ENCODE peak calls at places on chromosomes 16 and 17, in four cellular contexts. R is mesendoderm, N is H1, P is IMR-90. U is an unnamed sample. For H3K4me1, the result is how much of the 10 kb centered on the place peaks cover.

GRCh38 chr17:35892091-35892637 is 12.0 kb upstream of the CCL5 start:
- DNase-seq in N (no peak), P (peak), R (no peak), U (no peak)

GRCh38 chr17:55704412-55704811 is 18.3 kb downstream of the TMEM100 start:
- DNase-seq in P (no peak), R (no peak), N (no peak), U (no peak)

GRCh38 chr16:84421938-84422220 is 53.5 kb downstream of the ATP2C2 start:
- DNase-seq in P (no peak), R (no peak), N (no peak), U (no peak)

GRCh38 chr17:9240659-9241370 is 219.5 kb downstream of the NTN1 start:
- DNase-seq in P (peak), N (peak), R (peak), U (no peak)

GRCh38 chr16:47143329-47143676 is 442 bp downstream of the NETO2 start:
- DNase-seq in N (no peak), P (peak), R (peak), U (peak)

GRCh38 chr16:48279199-48279598 is 31.9 kb upstream of the ABCC11 start:
- DNase-seq in N (no peak), R (peak), P (no peak), U (no peak)

GRCh38 chr16:50598256-50598894 is 50.2 kb downstream of the NKD1 start:
- DNase-seq in R (no peak), N (no peak), P (no peak), U (no peak)

GRCh38 chr17:38922538-38923291 is 2.7 kb upstream of the LASP1NB start:
- DNase-seq in N (no peak), P (peak), R (peak), U (peak)

GRCh38 chr17:74541176-74542111 is 4.5 kb downstream of the CD300C start:
- DNase-seq in R (no peak), P (no peak), N (no peak), U (no peak)

GRCh38 chr17:35795007-35795870 is at the start of gene MMP28:
- DNase-seq in P (no peak), R (no peak), N (no peak), U (peak)

GRCh38 chr17:77002103-77003045 is 134.2 kb downstream of the MGAT5B start:
- DNase-seq in P (peak), N (peak), R (peak), U (peak)

GRCh38 chr16:1371054-1371978 is 19.6 kb downstream of the GNPTG start:
- DNase-seq in N (no peak), R (no peak), P (no peak), U (no peak)

GRCh38 chr17:32341141-32341856 is 674 bp downstream of the C17orf75 start:
- DNase-seq in P (no peak), N (no peak), R (peak), U (no peak)

GRCh38 chr16:78102122-78102660 is 2.7 kb downstream of the WWOX start:
- DNase-seq in R (no peak), N (no peak), P (no peak), U (no peak)

GRCh38 chr16:89090182-89090630 is 3.4 kb upstream of the ACSF3 start:
- DNase-seq in R (no peak), N (no peak), P (no peak), U (no peak)

GRCh38 chr16:27759301-27759871 is 209.4 kb downstream of the KATNIP start:
- DNase-seq in R (peak), N (no peak), P (peak), U (no peak)

GRCh38 chr17:11285946-11286345 is 44.9 kb downstream of the SHISA6 start:
- DNase-seq in N (no peak), P (no peak), R (no peak), U (no peak)

GRCh38 chr16:72124761-72125634 is 31.4 kb downstream of the DHX38 start:
- DNase-seq in N (peak), R (peak), P (peak), U (peak)

GRCh38 chr17:7561589-7562207 is at the start of gene SENP3:
- DNase-seq in P (peak), N (no peak), R (peak), U (peak)

GRCh38 chr16:23367564-23367963 is 65.5 kb downstream of the SCNN1B start:
- DNase-seq in N (no peak), R (no peak), P (no peak), U (no peak)

GRCh38 chr16:81730090-81731051 is 48.7 kb upstream of the PLCG2 start:
- DNase-seq in P (peak), N (peak), R (peak), U (peak)

GRCh38 chr16:82882982-82883863 is 256.5 kb downstream of the CDH13 start:
- DNase-seq in N (no peak), P (no peak), R (peak), U (no peak)

GRCh38 chr16:14672403-14672971 is 21.6 kb downstream of the PLA2G10 start:
- DNase-seq in P (no peak), R (no peak), N (no peak), U (no peak)

GRCh38 chr16:85004587-85005205 is 6.6 kb downstream of the ZDHHC7 start:
- DNase-seq in N (no peak), R (peak), P (peak), U (no peak)

GRCh38 chr16:22225060-22225459 is 19.0 kb downstream of the EEF2K start:
- DNase-seq in N (peak), P (no peak), R (no peak), U (no peak)

GRCh38 chr17:65633988-65634387 is 72.5 kb upstream of the AXIN2 start:
- DNase-seq in P (no peak), N (no peak), R (no peak), U (no peak)

GRCh38 chr17:74270333-74270732 is 3.7 kb upstream of the DNAI2 start:
- DNase-seq in P (no peak), R (no peak), N (no peak), U (no peak)

GRCh38 chr16:47970291-47970931 is 185.4 kb downstream of the ABCC12 start:
- DNase-seq in N (no peak), P (peak), R (peak), U (peak)

GRCh38 chr16:11462861-11463260 is 117.6 kb downstream of the RMI2 start:
- DNase-seq in R (no peak), P (no peak), N (no peak), U (no peak)

GRCh38 chr16:48101069-48101674 is 54.6 kb downstream of the ABCC12 start:
- DNase-seq in R (no peak), N (no peak), P (no peak), U (no peak)

GRCh38 chr17:82959242-82959930 is 119.6 kb upstream of the ZNF750 start:
- DNase-seq in R (no peak), P (no peak), N (no peak), U (no peak)

GRCh38 chr17:59357929-59358328 is 26.5 kb downstream of the YPEL2 start:
- DNase-seq in N (no peak), P (peak), R (no peak), U (no peak)

GRCh38 chr16:72457243-72457925 is 285.4 kb upstream of the PMFBP1 start:
- DNase-seq in P (no peak), N (no peak), R (no peak), U (no peak)

GRCh38 chr17:8855477-8856204 is 11.8 kb downstream of the PIK3R6 start:
- DNase-seq in R (no peak), N (no peak), P (no peak), U (no peak)

GRCh38 chr17:35241520-35241919 is 1.4 kb upstream of the SLFN5 start:
- DNase-seq in P (no peak), R (peak), N (no peak), U (no peak)

DNA sequence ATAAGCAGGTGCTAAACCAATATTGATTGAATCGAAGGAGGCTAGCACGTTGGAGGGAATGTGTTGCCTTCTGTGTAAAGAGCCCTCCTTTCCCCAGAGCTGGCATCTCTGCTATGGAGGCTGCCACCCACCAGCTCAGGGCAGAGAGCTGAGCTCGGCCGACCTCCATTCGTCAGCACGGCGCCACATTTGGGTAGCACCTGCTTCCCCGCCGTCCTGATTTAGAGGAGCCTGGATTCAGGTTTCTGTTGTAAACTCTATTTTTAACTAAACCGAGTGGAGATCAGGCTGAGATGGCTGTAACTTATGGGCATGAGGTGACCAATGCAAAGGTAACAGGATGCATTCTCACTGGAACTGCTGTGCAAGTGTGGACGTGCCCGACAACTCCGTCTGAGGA is 172.5 kb downstream of the CCDC182 start:
- DNase-seq in R (no peak), N (no peak), P (no peak), U (no peak)
- H3K4me1 ChIP-seq in R (under half), N (under half), P (under half), U (under half)

GRCh38 chr17:3886776-3887175 is 6.1 kb downstream of the CAMKK1 start:
- DNase-seq in P (no peak), R (no peak), N (no peak), U (no peak)

GRCh38 chr17:3888343-3889171 is 4.3 kb downstream of the CAMKK1 start:
- DNase-seq in R (peak), P (peak), N (no peak), U (no peak)

GRCh38 chr17:3885970-3886369 is 6.9 kb downstream of the CAMKK1 start:
- DNase-seq in P (peak), R (peak), N (no peak), U (no peak)

GRCh38 chr17:3887811-3888210 is 5.0 kb downstream of the CAMKK1 start:
- DNase-seq in R (peak), P (no peak), N (no peak), U (no peak)

DNA sequence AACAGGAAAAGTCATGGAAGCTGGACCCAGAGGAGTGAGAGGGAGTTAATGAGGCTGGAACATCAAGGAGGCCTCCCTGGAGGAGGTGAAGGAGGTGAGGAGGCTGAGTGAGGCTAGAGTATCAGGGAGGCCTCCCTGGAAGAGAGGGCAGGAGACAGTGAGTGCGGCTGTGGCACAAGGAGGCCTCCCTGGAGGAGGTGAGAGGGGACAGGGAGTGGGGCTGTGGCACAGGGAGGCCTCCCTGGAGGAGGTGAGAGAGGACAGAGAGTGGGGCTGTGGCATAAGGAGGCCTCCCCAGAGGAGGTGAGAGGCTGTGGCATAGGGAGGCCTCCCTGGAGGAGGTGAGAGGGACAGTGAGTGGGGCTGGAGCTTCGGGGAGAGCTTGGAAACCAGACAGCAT is 5.5 kb downstream of the CAMKK1 start:
- DNase-seq in P (no peak), N (no peak), R (no peak), U (no peak)
- H3K27ac ChIP-seq in P (no peak), N (no peak), R (no peak), U (no peak)

GRCh38 chr17:29615048-29615385 is 7.7 kb downstream of the CORO6 start:
- DNase-seq in P (no peak), N (no peak), R (no peak), U (no peak)
- H4K8ac ChIP-seq in P (no peak), N (peak), R (no peak), U (no peak)

GRCh38 chr17:49759203-49759602 is 4.7 kb downstream of the FAM117A start:
- DNase-seq in N (no peak), R (no peak), P (no peak), U (no peak)

GRCh38 chr17:49756805-49757496 is 7.0 kb downstream of the FAM117A start:
- DNase-seq in R (no peak), N (no peak), P (no peak), U (no peak)

GRCh38 chr17:49762148-49762941 is 1.6 kb downstream of the FAM117A start:
- DNase-seq in R (no peak), N (no peak), P (peak), U (no peak)

GRCh38 chr17:49760909-49761558 is 2.9 kb downstream of the FAM117A start:
- DNase-seq in P (no peak), N (no peak), R (no peak), U (no peak)

DNA sequence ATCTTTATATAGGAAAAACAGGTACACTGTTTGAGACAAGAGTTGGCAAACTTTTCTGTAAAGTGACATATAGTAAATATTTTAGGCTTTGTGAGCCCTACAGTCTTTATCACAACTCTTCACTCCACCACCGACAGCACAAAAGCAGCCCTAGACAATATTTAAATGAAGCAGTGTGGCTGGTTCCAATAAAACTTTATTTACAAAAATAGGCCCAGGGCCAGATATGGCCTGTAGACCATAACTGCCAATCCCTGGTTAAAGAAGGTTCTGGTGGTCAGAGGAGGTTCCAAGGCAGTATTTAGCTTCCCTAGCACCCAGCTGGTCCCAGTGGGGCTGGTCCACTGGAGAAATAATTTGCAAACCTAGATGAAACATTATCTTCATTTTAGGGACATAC is 3.6 kb downstream of the FAM117A start:
- DNase-seq in N (no peak), P (no peak), R (no peak), U (no peak)
- H3K4me1 ChIP-seq in N (under half), P (under half), R (under half), U (under half)

U was measured in neuronal stem cell.